ENCODE peak calls at places on chromosomes 6 and 20, in ten cellular contexts. One of them, this sample, is unnamed.

GRCh38 chr6:158799051-158799792 is 19.9 kb downstream of the EZR start:
- DNase-seq in SW 1271: no peak
- DNase-seq in left cardiac atrium: no peak
- DNase-seq in activated T-cell treated with anti-CD3 and anti-CD28 coated beads, Interleukin-2, amount 50 U/mL, for 1 hour: no peak
- DNase-seq in activated CD4-positive, alpha-beta memory T cell treated with anti-CD3 and anti-CD28 coated beads, Interleukin-2, amount 10 ng/mL, durations not matched to agents 7 days and 5 days: no peak
- DNase-seq in amniotic stem cell: no peak
- DNase-seq in memory B cell: no peak
- DNase-seq in fibroblast of gingiva: peak; percentile 25
- DNase-seq in stimulated activated naive B cell treated with anti-CD40 and anti-IgM and Interleukin-4, amounts not matched to agents 10 μg/mL and 1 μg/mL and 100 μg/mL, for 72 hours: no peak
- DNase-seq in kidney tubule cell: peak; percentile 84
- DNase-seq in this sample: no peak

GRCh38 chr6:119575721-119576120 is 226.2 kb upstream of the MAN1A1 start:
- DNase-seq in SW 1271: no peak
- DNase-seq in left cardiac atrium: no peak
- DNase-seq in activated T-cell treated with anti-CD3 and anti-CD28 coated beads, Interleukin-2, amount 50 U/mL, for 1 hour: no peak
- DNase-seq in activated CD4-positive, alpha-beta memory T cell treated with anti-CD3 and anti-CD28 coated beads, Interleukin-2, amount 10 ng/mL, durations not matched to agents 7 days and 5 days: no peak
- DNase-seq in amniotic stem cell: peak; percentile 30
- DNase-seq in memory B cell: no peak
- DNase-seq in fibroblast of gingiva: peak; percentile 42
- DNase-seq in stimulated activated naive B cell treated with anti-CD40 and anti-IgM and Interleukin-4, amounts not matched to agents 10 μg/mL and 1 μg/mL and 100 μg/mL, for 72 hours: no peak
- DNase-seq in kidney tubule cell: peak; percentile 86
- DNase-seq in this sample: no peak

GRCh38 chr6:43013020-43013842 is 515 bp downstream of the MEA1 start:
- DNase-seq in SW 1271: no peak
- DNase-seq in left cardiac atrium: no peak
- DNase-seq in activated T-cell treated with anti-CD3 and anti-CD28 coated beads, Interleukin-2, amount 50 U/mL, for 1 hour: no peak
- DNase-seq in activated CD4-positive, alpha-beta memory T cell treated with anti-CD3 and anti-CD28 coated beads, Interleukin-2, amount 10 ng/mL, durations not matched to agents 7 days and 5 days: no peak
- DNase-seq in amniotic stem cell: peak; percentile 36
- DNase-seq in memory B cell: no peak
- DNase-seq in fibroblast of gingiva: peak; percentile 14
- DNase-seq in stimulated activated naive B cell treated with anti-CD40 and anti-IgM and Interleukin-4, amounts not matched to agents 10 μg/mL and 1 μg/mL and 100 μg/mL, for 72 hours: no peak
- DNase-seq in kidney tubule cell: peak; percentile 9
- DNase-seq in this sample: no peak

GRCh38 chr6:159871911-159872310 is 18.9 kb upstream of the MAS1 start:
- DNase-seq in SW 1271: no peak
- DNase-seq in left cardiac atrium: no peak
- DNase-seq in activated T-cell treated with anti-CD3 and anti-CD28 coated beads, Interleukin-2, amount 50 U/mL, for 1 hour: no peak
- DNase-seq in activated CD4-positive, alpha-beta memory T cell treated with anti-CD3 and anti-CD28 coated beads, Interleukin-2, amount 10 ng/mL, durations not matched to agents 7 days and 5 days: no peak
- DNase-seq in amniotic stem cell: no peak
- DNase-seq in memory B cell: no peak
- DNase-seq in fibroblast of gingiva: no peak
- DNase-seq in stimulated activated naive B cell treated with anti-CD40 and anti-IgM and Interleukin-4, amounts not matched to agents 10 μg/mL and 1 μg/mL and 100 μg/mL, for 72 hours: no peak
- DNase-seq in kidney tubule cell: no peak
- DNase-seq in this sample: no peak

GRCh38 chr6:44257007-44257752 is at the start of gene SLC35B2:
- DNase-seq in SW 1271: peak; percentile 82
- DNase-seq in left cardiac atrium: peak; percentile 77
- DNase-seq in activated T-cell treated with anti-CD3 and anti-CD28 coated beads, Interleukin-2, amount 50 U/mL, for 1 hour: peak; percentile 76
- DNase-seq in activated CD4-positive, alpha-beta memory T cell treated with anti-CD3 and anti-CD28 coated beads, Interleukin-2, amount 10 ng/mL, durations not matched to agents 7 days and 5 days: peak; percentile 73
- DNase-seq in amniotic stem cell: peak; percentile 45
- DNase-seq in memory B cell: peak; percentile 70
- DNase-seq in fibroblast of gingiva: peak; percentile 73
- DNase-seq in stimulated activated naive B cell treated with anti-CD40 and anti-IgM and Interleukin-4, amounts not matched to agents 10 μg/mL and 1 μg/mL and 100 μg/mL, for 72 hours: peak; percentile 86
- DNase-seq in kidney tubule cell: peak; percentile 83
- DNase-seq in this sample: peak; percentile 88

GRCh38 chr6:31568537-31568961 is 3.5 kb upstream of the LTA start:
- DNase-seq in SW 1271: no peak
- DNase-seq in left cardiac atrium: no peak
- DNase-seq in activated T-cell treated with anti-CD3 and anti-CD28 coated beads, Interleukin-2, amount 50 U/mL, for 1 hour: peak; percentile 52
- DNase-seq in activated CD4-positive, alpha-beta memory T cell treated with anti-CD3 and anti-CD28 coated beads, Interleukin-2, amount 10 ng/mL, durations not matched to agents 7 days and 5 days: peak; percentile 79
- DNase-seq in amniotic stem cell: no peak
- DNase-seq in memory B cell: peak; percentile 73
- DNase-seq in fibroblast of gingiva: no peak
- DNase-seq in stimulated activated naive B cell treated with anti-CD40 and anti-IgM and Interleukin-4, amounts not matched to agents 10 μg/mL and 1 μg/mL and 100 μg/mL, for 72 hours: peak; percentile 73
- DNase-seq in kidney tubule cell: no peak
- DNase-seq in this sample: peak; percentile 89

GRCh38 chr6:157531986-157532365 is 151.0 kb downstream of the ZDHHC14 start:
- DNase-seq in SW 1271: no peak
- DNase-seq in left cardiac atrium: no peak
- DNase-seq in activated T-cell treated with anti-CD3 and anti-CD28 coated beads, Interleukin-2, amount 50 U/mL, for 1 hour: no peak
- DNase-seq in activated CD4-positive, alpha-beta memory T cell treated with anti-CD3 and anti-CD28 coated beads, Interleukin-2, amount 10 ng/mL, durations not matched to agents 7 days and 5 days: no peak
- DNase-seq in amniotic stem cell: no peak
- DNase-seq in memory B cell: no peak
- DNase-seq in fibroblast of gingiva: no peak
- DNase-seq in stimulated activated naive B cell treated with anti-CD40 and anti-IgM and Interleukin-4, amounts not matched to agents 10 μg/mL and 1 μg/mL and 100 μg/mL, for 72 hours: no peak
- DNase-seq in kidney tubule cell: no peak
- DNase-seq in this sample: no peak

GRCh38 chr6:73515204-73516101 is 5.4 kb downstream of the EEF1A1 start:
- DNase-seq in SW 1271: peak; percentile 80
- DNase-seq in left cardiac atrium: peak; percentile 52
- DNase-seq in activated T-cell treated with anti-CD3 and anti-CD28 coated beads, Interleukin-2, amount 50 U/mL, for 1 hour: peak; percentile 31
- DNase-seq in activated CD4-positive, alpha-beta memory T cell treated with anti-CD3 and anti-CD28 coated beads, Interleukin-2, amount 10 ng/mL, durations not matched to agents 7 days and 5 days: peak; percentile 68
- DNase-seq in amniotic stem cell: peak; percentile 21
- DNase-seq in memory B cell: peak; percentile 54
- DNase-seq in fibroblast of gingiva: peak; percentile 79
- DNase-seq in stimulated activated naive B cell treated with anti-CD40 and anti-IgM and Interleukin-4, amounts not matched to agents 10 μg/mL and 1 μg/mL and 100 μg/mL, for 72 hours: no peak
- DNase-seq in kidney tubule cell: peak; percentile 83
- DNase-seq in this sample: peak; percentile 73

GRCh38 chr6:12331474-12331873 is 41.3 kb downstream of the EDN1 start:
- DNase-seq in SW 1271: no peak
- DNase-seq in left cardiac atrium: no peak
- DNase-seq in activated T-cell treated with anti-CD3 and anti-CD28 coated beads, Interleukin-2, amount 50 U/mL, for 1 hour: no peak
- DNase-seq in activated CD4-positive, alpha-beta memory T cell treated with anti-CD3 and anti-CD28 coated beads, Interleukin-2, amount 10 ng/mL, durations not matched to agents 7 days and 5 days: no peak
- DNase-seq in amniotic stem cell: no peak
- DNase-seq in memory B cell: no peak
- DNase-seq in fibroblast of gingiva: no peak
- DNase-seq in stimulated activated naive B cell treated with anti-CD40 and anti-IgM and Interleukin-4, amounts not matched to agents 10 μg/mL and 1 μg/mL and 100 μg/mL, for 72 hours: no peak
- DNase-seq in kidney tubule cell: no peak
- DNase-seq in this sample: no peak

GRCh38 chr20:33444797-33445560 is 1.4 kb upstream of the SNTA1 start:
- DNase-seq in SW 1271: peak; percentile 69
- DNase-seq in left cardiac atrium: no peak
- DNase-seq in activated T-cell treated with anti-CD3 and anti-CD28 coated beads, Interleukin-2, amount 50 U/mL, for 1 hour: peak; percentile 36
- DNase-seq in activated CD4-positive, alpha-beta memory T cell treated with anti-CD3 and anti-CD28 coated beads, Interleukin-2, amount 10 ng/mL, durations not matched to agents 7 days and 5 days: peak; percentile 46
- DNase-seq in amniotic stem cell: no peak
- DNase-seq in memory B cell: no peak
- DNase-seq in fibroblast of gingiva: no peak
- DNase-seq in stimulated activated naive B cell treated with anti-CD40 and anti-IgM and Interleukin-4, amounts not matched to agents 10 μg/mL and 1 μg/mL and 100 μg/mL, for 72 hours: no peak
- DNase-seq in kidney tubule cell: peak; percentile 29
- DNase-seq in this sample: peak; percentile 68

GRCh38 chr6:121780325-121781313 is 345.2 kb downstream of the GJA1 start:
- DNase-seq in SW 1271: no peak
- DNase-seq in left cardiac atrium: peak; percentile 76
- DNase-seq in activated T-cell treated with anti-CD3 and anti-CD28 coated beads, Interleukin-2, amount 50 U/mL, for 1 hour: no peak
- DNase-seq in activated CD4-positive, alpha-beta memory T cell treated with anti-CD3 and anti-CD28 coated beads, Interleukin-2, amount 10 ng/mL, durations not matched to agents 7 days and 5 days: no peak
- DNase-seq in amniotic stem cell: peak; percentile 7
- DNase-seq in memory B cell: no peak
- DNase-seq in fibroblast of gingiva: peak; percentile 99
- DNase-seq in stimulated activated naive B cell treated with anti-CD40 and anti-IgM and Interleukin-4, amounts not matched to agents 10 μg/mL and 1 μg/mL and 100 μg/mL, for 72 hours: no peak
- DNase-seq in kidney tubule cell: peak; percentile 76
- DNase-seq in this sample: no peak

GRCh38 chr6:112883095-112883494 is 536.0 kb downstream of the RFPL4B start:
- DNase-seq in SW 1271: no peak
- DNase-seq in left cardiac atrium: no peak
- DNase-seq in activated T-cell treated with anti-CD3 and anti-CD28 coated beads, Interleukin-2, amount 50 U/mL, for 1 hour: no peak
- DNase-seq in activated CD4-positive, alpha-beta memory T cell treated with anti-CD3 and anti-CD28 coated beads, Interleukin-2, amount 10 ng/mL, durations not matched to agents 7 days and 5 days: no peak
- DNase-seq in amniotic stem cell: no peak
- DNase-seq in memory B cell: no peak
- DNase-seq in fibroblast of gingiva: no peak
- DNase-seq in stimulated activated naive B cell treated with anti-CD40 and anti-IgM and Interleukin-4, amounts not matched to agents 10 μg/mL and 1 μg/mL and 100 μg/mL, for 72 hours: no peak
- DNase-seq in kidney tubule cell: no peak
- DNase-seq in this sample: no peak

GRCh38 chr20:9995514-9996272 is 39.1 kb upstream of the ANKEF1 start:
- DNase-seq in SW 1271: no peak
- DNase-seq in left cardiac atrium: no peak
- DNase-seq in activated T-cell treated with anti-CD3 and anti-CD28 coated beads, Interleukin-2, amount 50 U/mL, for 1 hour: no peak
- DNase-seq in activated CD4-positive, alpha-beta memory T cell treated with anti-CD3 and anti-CD28 coated beads, Interleukin-2, amount 10 ng/mL, durations not matched to agents 7 days and 5 days: no peak
- DNase-seq in amniotic stem cell: no peak
- DNase-seq in memory B cell: no peak
- DNase-seq in fibroblast of gingiva: no peak
- DNase-seq in stimulated activated naive B cell treated with anti-CD40 and anti-IgM and Interleukin-4, amounts not matched to agents 10 μg/mL and 1 μg/mL and 100 μg/mL, for 72 hours: no peak
- DNase-seq in kidney tubule cell: no peak
- DNase-seq in this sample: no peak

GRCh38 chr20:2042400-2042799 is 48.5 kb upstream of the PDYN start:
- DNase-seq in SW 1271: no peak
- DNase-seq in left cardiac atrium: no peak
- DNase-seq in activated T-cell treated with anti-CD3 and anti-CD28 coated beads, Interleukin-2, amount 50 U/mL, for 1 hour: no peak
- DNase-seq in activated CD4-positive, alpha-beta memory T cell treated with anti-CD3 and anti-CD28 coated beads, Interleukin-2, amount 10 ng/mL, durations not matched to agents 7 days and 5 days: no peak
- DNase-seq in amniotic stem cell: no peak
- DNase-seq in memory B cell: no peak
- DNase-seq in fibroblast of gingiva: no peak
- DNase-seq in stimulated activated naive B cell treated with anti-CD40 and anti-IgM and Interleukin-4, amounts not matched to agents 10 μg/mL and 1 μg/mL and 100 μg/mL, for 72 hours: no peak
- DNase-seq in kidney tubule cell: peak; percentile 72
- DNase-seq in this sample: no peak

GRCh38 chr20:16606468-16606867 is 33.2 kb upstream of the KIF16B start:
- DNase-seq in SW 1271: no peak
- DNase-seq in left cardiac atrium: no peak
- DNase-seq in activated T-cell treated with anti-CD3 and anti-CD28 coated beads, Interleukin-2, amount 50 U/mL, for 1 hour: no peak
- DNase-seq in activated CD4-positive, alpha-beta memory T cell treated with anti-CD3 and anti-CD28 coated beads, Interleukin-2, amount 10 ng/mL, durations not matched to agents 7 days and 5 days: no peak
- DNase-seq in amniotic stem cell: no peak
- DNase-seq in memory B cell: no peak
- DNase-seq in fibroblast of gingiva: no peak
- DNase-seq in stimulated activated naive B cell treated with anti-CD40 and anti-IgM and Interleukin-4, amounts not matched to agents 10 μg/mL and 1 μg/mL and 100 μg/mL, for 72 hours: no peak
- DNase-seq in kidney tubule cell: no peak
- DNase-seq in this sample: no peak

GRCh38 chr6:141587482-141588266 is 545.1 kb upstream of the GJE1 start:
- DNase-seq in SW 1271: peak; percentile 65
- DNase-seq in left cardiac atrium: no peak
- DNase-seq in activated T-cell treated with anti-CD3 and anti-CD28 coated beads, Interleukin-2, amount 50 U/mL, for 1 hour: no peak
- DNase-seq in activated CD4-positive, alpha-beta memory T cell treated with anti-CD3 and anti-CD28 coated beads, Interleukin-2, amount 10 ng/mL, durations not matched to agents 7 days and 5 days: no peak
- DNase-seq in amniotic stem cell: peak; percentile 48
- DNase-seq in memory B cell: no peak
- DNase-seq in fibroblast of gingiva: peak; percentile 79
- DNase-seq in stimulated activated naive B cell treated with anti-CD40 and anti-IgM and Interleukin-4, amounts not matched to agents 10 μg/mL and 1 μg/mL and 100 μg/mL, for 72 hours: no peak
- DNase-seq in kidney tubule cell: peak; percentile 41
- DNase-seq in this sample: no peak

GRCh38 chr6:11152581-11152980 is 41.1 kb upstream of the ERVFRD-1 start:
- DNase-seq in SW 1271: no peak
- DNase-seq in left cardiac atrium: no peak
- DNase-seq in activated T-cell treated with anti-CD3 and anti-CD28 coated beads, Interleukin-2, amount 50 U/mL, for 1 hour: no peak
- DNase-seq in activated CD4-positive, alpha-beta memory T cell treated with anti-CD3 and anti-CD28 coated beads, Interleukin-2, amount 10 ng/mL, durations not matched to agents 7 days and 5 days: no peak
- DNase-seq in amniotic stem cell: no peak
- DNase-seq in memory B cell: no peak
- DNase-seq in fibroblast of gingiva: no peak
- DNase-seq in stimulated activated naive B cell treated with anti-CD40 and anti-IgM and Interleukin-4, amounts not matched to agents 10 μg/mL and 1 μg/mL and 100 μg/mL, for 72 hours: no peak
- DNase-seq in kidney tubule cell: no peak
- DNase-seq in this sample: no peak

GRCh38 chr20:41308290-41308691 is 9.2 kb downstream of the ZHX3 start:
- DNase-seq in SW 1271: peak; percentile 33
- DNase-seq in left cardiac atrium: no peak
- DNase-seq in activated T-cell treated with anti-CD3 and anti-CD28 coated beads, Interleukin-2, amount 50 U/mL, for 1 hour: no peak
- DNase-seq in activated CD4-positive, alpha-beta memory T cell treated with anti-CD3 and anti-CD28 coated beads, Interleukin-2, amount 10 ng/mL, durations not matched to agents 7 days and 5 days: no peak
- DNase-seq in amniotic stem cell: no peak
- DNase-seq in memory B cell: no peak
- DNase-seq in fibroblast of gingiva: peak; percentile 47
- DNase-seq in stimulated activated naive B cell treated with anti-CD40 and anti-IgM and Interleukin-4, amounts not matched to agents 10 μg/mL and 1 μg/mL and 100 μg/mL, for 72 hours: no peak
- DNase-seq in kidney tubule cell: peak; percentile 95
- DNase-seq in this sample: no peak

GRCh38 chr6:56713285-56713684 is 70.6 kb upstream of the DST start:
- DNase-seq in SW 1271: peak; percentile 77
- DNase-seq in left cardiac atrium: peak; percentile 35
- DNase-seq in activated T-cell treated with anti-CD3 and anti-CD28 coated beads, Interleukin-2, amount 50 U/mL, for 1 hour: no peak
- DNase-seq in activated CD4-positive, alpha-beta memory T cell treated with anti-CD3 and anti-CD28 coated beads, Interleukin-2, amount 10 ng/mL, durations not matched to agents 7 days and 5 days: no peak
- DNase-seq in amniotic stem cell: peak; percentile 80
- DNase-seq in memory B cell: no peak
- DNase-seq in fibroblast of gingiva: peak; percentile 67
- DNase-seq in stimulated activated naive B cell treated with anti-CD40 and anti-IgM and Interleukin-4, amounts not matched to agents 10 μg/mL and 1 μg/mL and 100 μg/mL, for 72 hours: no peak
- DNase-seq in kidney tubule cell: peak; percentile 97
- DNase-seq in this sample: no peak

GRCh38 chr6:11039040-11039439 is 5.1 kb downstream of the ELOVL2 start:
- DNase-seq in SW 1271: no peak
- DNase-seq in left cardiac atrium: no peak
- DNase-seq in activated T-cell treated with anti-CD3 and anti-CD28 coated beads, Interleukin-2, amount 50 U/mL, for 1 hour: no peak
- DNase-seq in activated CD4-positive, alpha-beta memory T cell treated with anti-CD3 and anti-CD28 coated beads, Interleukin-2, amount 10 ng/mL, durations not matched to agents 7 days and 5 days: no peak
- DNase-seq in amniotic stem cell: no peak
- DNase-seq in memory B cell: no peak
- DNase-seq in fibroblast of gingiva: no peak
- DNase-seq in stimulated activated naive B cell treated with anti-CD40 and anti-IgM and Interleukin-4, amounts not matched to agents 10 μg/mL and 1 μg/mL and 100 μg/mL, for 72 hours: no peak
- DNase-seq in kidney tubule cell: no peak
- DNase-seq in this sample: no peak